ENCODE peak calls at places on chromosomes 2 and 18, in six cellular contexts. U is left ventricle myocardium inferior, W is caudate nucleus, H is heart right ventricle, B is heart left ventricle, Z is sigmoid colon. A is an unnamed sample.

GRCh38 chr2:226847090-226847489 is 11.2 kb downstream of the RHBDD1 start:
- DNase-seq in U (no peak), W (no peak), H (no peak), B (no peak), Z (no peak), A (no peak)

GRCh38 chr18:12041561-12041960 is 52.1 kb upstream of the ANKRD62 start:
- DNase-seq in U (no peak), W (no peak), H (no peak), B (no peak), Z (no peak), A (peak)

GRCh38 chr2:70214958-70215357 is 24.1 kb upstream of the C2orf42 start:
- DNase-seq in U (no peak), W (no peak), H (no peak), B (no peak), Z (no peak), A (no peak)

GRCh38 chr2:183248866-183249567 is 124.8 kb downstream of the NUP35 start:
- DNase-seq in U (no peak), W (no peak), H (no peak), B (no peak), Z (no peak), A (no peak)

GRCh38 chr18:44839239-44839666 is 158.6 kb downstream of the SETBP1 start:
- DNase-seq in U (peak), W (peak), H (peak), B (peak), Z (peak), A (no peak)

GRCh38 chr2:151828143-151828889 is at the start of gene ARL5A:
- DNase-seq in U (peak), W (peak), H (peak), B (peak), Z (peak), A (peak)

GRCh38 chr18:7512326-7512725 is 54.8 kb upstream of the PTPRM start:
- DNase-seq in U (no peak), W (no peak), H (no peak), B (no peak), Z (no peak), A (no peak)

GRCh38 chr18:21363411-21363810 is 121.4 kb downstream of the GREB1L start:
- DNase-seq in U (no peak), W (no peak), H (no peak), B (no peak), Z (no peak), A (no peak)

GRCh38 chr2:100262555-100263320 is 59.6 kb downstream of the LONRF2 start:
- DNase-seq in U (peak), W (peak), H (peak), B (peak), Z (peak), A (no peak)

GRCh38 chr2:223037433-223037800 is 14.6 kb upstream of the KCNE4 start:
- DNase-seq in U (no peak), W (no peak), H (no peak), B (no peak), Z (no peak), A (no peak)

GRCh38 chr2:53234548-53234903 is 533.1 kb upstream of the CHAC2 start:
- DNase-seq in U (no peak), W (no peak), H (no peak), B (no peak), Z (no peak), A (no peak)

GRCh38 chr18:3217930-3218647 is 1.7 kb downstream of the MYOM1 start:
- DNase-seq in U (no peak), W (no peak), H (no peak), B (no peak), Z (no peak), A (peak)

DNA sequence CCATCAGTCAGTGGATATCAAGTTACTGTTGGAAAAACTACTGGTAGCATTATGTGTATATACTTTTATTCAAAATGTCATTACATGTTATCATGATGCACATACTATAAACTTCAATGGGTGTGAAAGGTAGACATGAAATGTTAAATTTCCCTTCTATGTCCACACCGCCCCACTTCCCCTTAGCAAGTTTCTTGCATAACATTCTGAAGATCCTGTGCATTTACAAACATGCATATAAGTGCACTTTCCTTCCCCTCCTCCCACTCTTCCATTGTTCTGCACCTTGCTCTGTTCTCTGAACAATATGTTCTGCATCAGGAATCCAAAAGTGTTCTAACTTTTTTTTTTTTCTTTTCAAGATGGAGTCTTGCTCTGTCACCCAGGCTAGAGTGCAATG is 16.6 kb upstream of the HK2 start:
- DNase-seq in U (no peak), W (no peak), H (no peak), B (no peak), Z (no peak), A (no peak)
- H3K27ac ChIP-seq in U (no peak), W (no peak), H (peak), B (no peak), Z (no peak), A (no peak)

GRCh38 chr18:61556862-61557261 is 223.6 kb downstream of the CDH20 start:
- DNase-seq in U (no peak), W (no peak), H (no peak), B (no peak), Z (no peak), A (no peak)
- H3K27ac ChIP-seq in U (no peak), W (no peak), H (no peak), B (no peak), Z (no peak), A (no peak)

GRCh38 chr2:238106698-238107524 is 6.8 kb downstream of the ESPNL start:
- DNase-seq in U (no peak), W (no peak), H (no peak), B (no peak), Z (peak), A (no peak)
- H3K27ac ChIP-seq in U (no peak), W (no peak), H (no peak), B (no peak), Z (no peak), A (no peak)

DNA sequence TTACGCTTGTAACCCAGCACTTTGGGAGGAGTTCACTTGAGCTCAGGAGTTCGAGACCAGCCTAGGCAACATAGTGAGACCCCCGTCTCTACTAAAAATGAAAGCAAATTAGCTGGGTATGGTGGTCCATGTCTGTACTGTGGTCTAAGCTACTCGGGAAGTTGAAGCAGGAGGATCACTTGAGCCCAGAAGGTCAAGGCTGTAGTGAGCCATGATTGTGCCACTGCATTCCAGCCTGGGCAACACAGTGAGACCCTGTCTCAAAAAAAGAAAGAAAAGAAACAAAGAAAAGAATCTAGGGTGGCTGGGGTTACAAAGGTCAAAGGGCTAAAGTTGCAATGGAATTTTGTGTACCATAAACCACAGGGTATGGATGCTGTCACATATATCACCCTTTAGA is 41.3 kb downstream of the KIF3C start:
- DNase-seq in U (no peak), W (no peak), H (no peak), B (no peak), Z (no peak), A (no peak)
- H3K27ac ChIP-seq in U (no peak), W (no peak), H (no peak), B (no peak), Z (no peak), A (no peak)

GRCh38 chr18:60295776-60296175 is 76.8 kb downstream of the MC4R start:
- DNase-seq in U (no peak), W (no peak), H (no peak), B (no peak), Z (no peak), A (no peak)
- H3K27ac ChIP-seq in U (no peak), W (no peak), H (no peak), B (no peak), Z (no peak), A (no peak)

DNA sequence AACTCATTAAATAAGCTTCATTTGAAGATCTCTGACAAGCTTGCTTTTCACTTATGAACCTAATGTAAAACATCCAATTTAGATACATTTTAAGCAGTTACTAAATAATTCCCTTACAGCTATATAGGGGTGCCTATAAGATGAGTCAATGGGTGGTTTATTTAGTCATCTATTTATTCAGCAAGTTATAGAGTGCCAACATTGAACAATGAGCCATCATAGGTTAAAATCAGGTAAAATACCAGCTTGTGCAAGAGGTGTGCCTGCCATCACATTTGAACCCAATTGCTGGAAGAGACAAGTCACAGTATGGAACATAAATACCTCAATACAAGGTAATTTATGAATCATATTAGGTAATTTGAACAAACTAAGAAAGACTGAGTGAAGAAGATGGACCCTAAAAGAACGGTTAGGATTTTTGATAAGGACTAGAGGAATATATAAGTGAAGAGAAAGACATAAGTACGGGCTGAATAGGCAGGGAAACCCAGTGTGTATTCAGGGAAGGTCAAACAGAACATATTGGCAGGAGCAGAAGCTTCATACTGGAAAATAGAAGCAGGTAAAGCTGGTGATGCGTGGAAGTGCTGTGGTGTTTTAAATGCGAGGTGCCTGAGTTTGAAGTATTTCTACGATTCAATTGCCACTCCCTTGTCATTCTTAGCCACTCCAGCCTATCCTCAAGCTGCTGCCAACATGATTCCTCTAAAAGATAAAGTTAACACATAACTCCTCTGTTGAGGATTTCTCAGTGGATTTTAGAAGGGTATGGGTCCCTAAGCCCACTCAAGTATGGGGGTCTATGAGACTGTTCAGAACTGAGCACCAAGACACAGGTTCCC is 18.9 kb upstream of the STAT4 start:
- DNase-seq in U (no peak), W (no peak), H (no peak), B (no peak), Z (no peak), A (peak)
- H3K27ac ChIP-seq in U (no peak), W (no peak), H (no peak), B (no peak), Z (no peak), A (peak)

GRCh38 chr2:178615969-178616368 is 135.7 kb downstream of the PLEKHA3 start:
- DNase-seq in U (no peak), W (no peak), H (no peak), B (no peak), Z (no peak), A (no peak)
- H3K27ac ChIP-seq in U (no peak), W (no peak), H (no peak), B (no peak), Z (no peak), A (no peak)